ENCODE peak calls at places on chromosome 18, in seven cellular contexts. Z is tibial nerve, L is A549, W is K562, E is stomach, S is ovary, Y is esophagus muscularis mucosa. U is an unnamed sample.

GRCh38 chr18:48161201-48161910 is 230.9 kb upstream of the SMAD2 start:
- DNase-seq in L (peak), W (peak), Z (peak), E (peak), Y (no peak), S (peak), U (peak)

GRCh38 chr18:10783941-10784340 is 258.1 kb downstream of the NAPG start:
- DNase-seq in S (no peak), L (no peak), W (no peak), Y (no peak), E (no peak), Z (no peak), U (no peak)

GRCh38 chr18:56358608-56359007 is 279.8 kb downstream of the TXNL1 start:
- DNase-seq in L (no peak), Z (no peak), Y (no peak), S (no peak), W (no peak), E (no peak), U (no peak)

GRCh38 chr18:75869197-75869596 is 441.7 kb upstream of the SMIM21 start:
- DNase-seq in Y (no peak), W (no peak), E (no peak), Z (no peak), S (no peak), L (no peak), U (no peak)

GRCh38 chr18:33660696-33661310 is 82.8 kb downstream of the ASXL3 start:
- DNase-seq in S (no peak), E (no peak), W (no peak), L (no peak), Y (no peak), Z (no peak), U (no peak)

GRCh38 chr18:48481092-48481491 is 57.7 kb upstream of the CTIF start:
- DNase-seq in Y (no peak), L (no peak), W (no peak), E (no peak), S (no peak), Z (no peak), U (no peak)

GRCh38 chr18:59539108-59539507 is 158.1 kb downstream of the CCBE1 start:
- DNase-seq in Y (no peak), W (no peak), Z (no peak), E (no peak), S (no peak), L (no peak), U (no peak)

GRCh38 chr18:29879763-29880162 is 1162.8 kb downstream of the DSC3 start:
- DNase-seq in W (no peak), Z (no peak), L (no peak), Y (no peak), S (no peak), E (no peak), U (no peak)

GRCh38 chr18:55064073-55064472 is 104.8 kb upstream of the CCDC68 start:
- DNase-seq in Y (no peak), S (no peak), W (no peak), L (no peak), E (no peak), Z (no peak), U (no peak)

GRCh38 chr18:63869374-63869773 is 18.1 kb upstream of the SERPINB2 start:
- DNase-seq in Z (no peak), Y (no peak), W (no peak), S (no peak), L (no peak), E (no peak), U (no peak)

GRCh38 chr18:9827856-9828793 is 57.6 kb upstream of the TXNDC2 start:
- DNase-seq in S (no peak), Z (no peak), E (peak), W (peak), L (peak), Y (peak), U (no peak)

GRCh38 chr18:51588616-51589015 is 391.1 kb upstream of the MEX3C start:
- DNase-seq in Y (no peak), L (no peak), E (no peak), W (no peak), S (no peak), Z (no peak), U (no peak)

GRCh38 chr18:5285326-5285725 is 10.2 kb downstream of the ZBTB14 start:
- DNase-seq in Z (no peak), W (no peak), S (no peak), L (no peak), Y (no peak), E (no peak), U (peak)

GRCh38 chr18:47919916-47920315 is 10.5 kb downstream of the SMAD2 start:
- DNase-seq in E (no peak), L (no peak), S (no peak), Y (no peak), Z (no peak), W (no peak), U (no peak)

GRCh38 chr18:3330622-3331021 is 68.7 kb downstream of the MYL12B start:
- DNase-seq in L (no peak), E (no peak), Y (no peak), S (no peak), W (no peak), Z (no peak), U (no peak)

GRCh38 chr18:55859116-55859515 is 271.1 kb upstream of the TCF4 start:
- DNase-seq in E (no peak), L (no peak), Z (no peak), W (no peak), Y (no peak), S (no peak), U (no peak)

GRCh38 chr18:45139478-45139877 is 458.8 kb downstream of the SETBP1 start:
- DNase-seq in W (no peak), S (no peak), Y (no peak), E (no peak), L (no peak), Z (no peak), U (no peak)

GRCh38 chr18:36697905-36698304 is 130.9 kb downstream of the TPGS2 start:
- DNase-seq in E (no peak), Z (no peak), W (no peak), Y (no peak), L (no peak), S (no peak), U (no peak)

GRCh38 chr18:1495387-1495786 is 590.7 kb downstream of the ADCYAP1 start:
- DNase-seq in W (no peak), Z (no peak), Y (no peak), S (no peak), L (no peak), E (no peak), U (no peak)

GRCh38 chr18:69874058-69874457 is 73.6 kb downstream of the CD226 start:
- DNase-seq in E (no peak), Y (no peak), W (no peak), L (no peak), Z (no peak), S (no peak), U (no peak)

GRCh38 chr18:21386523-21387240 is 144.7 kb downstream of the GREB1L start:
- DNase-seq in W (no peak), Y (no peak), S (no peak), L (no peak), Z (no peak), E (no peak), U (no peak)
- TF ChIP-seq EP300 in W (no peak), Y (no peak), S (no peak), L (no peak), Z (no peak), E (no peak), U (no peak)

GRCh38 chr18:62372156-62372555 is 47.0 kb downstream of the TNFRSF11A start:
- DNase-seq in Y (no peak), L (no peak), E (no peak), W (no peak), S (no peak), Z (no peak), U (no peak)
- TF ChIP-seq EP300 in Y (no peak), L (no peak), E (no peak), W (no peak), S (no peak), Z (no peak), U (no peak)

GRCh38 chr18:6444484-6445228 is 29.9 kb upstream of the L3MBTL4 start:
- DNase-seq in L (no peak), W (no peak), Z (no peak), S (no peak), Y (no peak), E (no peak), U (no peak)

GRCh38 chr18:6435731-6436130 is 21.0 kb upstream of the L3MBTL4 start:
- DNase-seq in L (no peak), W (no peak), S (no peak), Z (no peak), E (no peak), Y (no peak), U (no peak)

GRCh38 chr18:6437937-6438818 is 23.5 kb upstream of the L3MBTL4 start:
- DNase-seq in Y (no peak), W (no peak), Z (no peak), S (peak), L (no peak), E (no peak), U (no peak)

DNA sequence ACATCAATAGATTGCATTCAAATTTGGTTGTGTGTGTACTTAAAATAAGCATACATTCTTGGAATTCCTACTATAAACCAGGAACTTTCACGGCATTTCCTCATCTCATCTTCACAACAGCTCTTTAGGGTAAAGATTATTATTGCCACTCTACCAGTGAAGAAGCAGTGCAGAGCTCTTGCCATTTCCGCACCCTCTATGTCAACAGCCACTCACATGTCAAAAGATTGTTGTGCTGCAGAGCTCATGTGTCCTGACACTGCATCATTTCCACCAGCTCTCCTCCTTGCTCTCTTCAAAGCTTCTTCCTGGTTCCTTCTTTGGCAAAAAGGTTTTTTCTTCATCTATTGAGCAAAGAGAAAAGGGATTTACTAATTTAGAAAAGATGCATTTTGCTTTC is 26.5 kb upstream of the L3MBTL4 start:
- DNase-seq in W (no peak), L (no peak), E (no peak), Y (no peak), S (no peak), Z (no peak), U (no peak)
- TF ChIP-seq EP300 in W (no peak), L (no peak), E (no peak), Y (no peak), S (no peak), Z (no peak), U (no peak)

GRCh38 chr18:38422216-38422615 is 856.6 kb upstream of the CELF4 start:
- DNase-seq in Y (no peak), Z (no peak), W (no peak), E (no peak), L (no peak), S (no peak), U (no peak)

GRCh38 chr18:38427736-38428135 is 862.1 kb upstream of the CELF4 start:
- DNase-seq in E (no peak), L (no peak), Z (no peak), S (no peak), W (no peak), Y (no peak), U (no peak)

DNA sequence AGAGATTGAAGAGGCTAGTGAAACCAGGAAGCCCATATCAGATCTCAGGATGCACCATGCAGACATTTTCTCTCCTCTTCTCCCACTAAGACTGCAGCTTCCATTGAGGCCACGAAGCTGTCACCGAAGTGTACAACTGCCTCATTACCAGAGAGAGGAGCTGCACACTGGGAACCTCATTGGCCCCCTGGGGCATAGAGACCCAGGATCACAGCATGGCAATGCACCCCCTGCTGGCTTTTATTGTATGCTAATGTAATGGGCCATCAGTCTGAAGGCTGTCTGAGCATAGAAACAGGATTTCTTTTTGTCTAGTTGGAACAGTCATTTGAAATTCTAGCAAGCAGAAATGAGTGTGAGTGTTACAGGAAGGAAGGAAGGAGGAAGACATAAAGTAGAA is 861.6 kb upstream of the CELF4 start:
- DNase-seq in E (no peak), W (no peak), S (no peak), L (no peak), Z (no peak), Y (no peak), U (peak)
- TF ChIP-seq EP300 in E (no peak), W (no peak), S (no peak), L (no peak), Z (no peak), Y (no peak), U (no peak)